ENCODE peak calls at places on chromosome 15, in five cellular contexts. One of them, this sample, is unnamed.

GRCh38 chr15:74306801-74307217 is 60.6 kb downstream of the CYP11A1 start:
- DNase-seq in suprapubic skin: no peak
- DNase-seq in uterus: no peak
- DNase-seq in sigmoid colon: no peak
- DNase-seq in spleen: no peak
- DNase-seq in this sample: no peak

GRCh38 chr15:29131336-29132109 is 138.1 kb downstream of the NSMCE3 start:
- DNase-seq in spleen: peak; percentile 52
- DNase-seq in suprapubic skin: no peak
- DNase-seq in uterus: no peak
- DNase-seq in sigmoid colon: peak; percentile 46
- DNase-seq in this sample: no peak

GRCh38 chr15:97903560-97904195 is 56.8 kb upstream of the ARRDC4 start:
- DNase-seq in spleen: no peak
- DNase-seq in sigmoid colon: no peak
- DNase-seq in uterus: no peak
- DNase-seq in suprapubic skin: no peak
- DNase-seq in this sample: no peak

GRCh38 chr15:94451461-94451860 is 220.1 kb downstream of the MCTP2 start:
- DNase-seq in spleen: no peak
- DNase-seq in uterus: no peak
- DNase-seq in sigmoid colon: no peak
- DNase-seq in suprapubic skin: no peak
- DNase-seq in this sample: no peak

GRCh38 chr15:94199725-94200124 is 31.6 kb upstream of the MCTP2 start:
- DNase-seq in sigmoid colon: no peak
- DNase-seq in uterus: no peak
- DNase-seq in spleen: no peak
- DNase-seq in suprapubic skin: no peak
- DNase-seq in this sample: no peak

GRCh38 chr15:25182736-25183445 is 228.1 kb downstream of the SNRPN start:
- DNase-seq in uterus: no peak
- DNase-seq in sigmoid colon: peak; percentile 40
- DNase-seq in suprapubic skin: peak; percentile 24
- DNase-seq in spleen: peak; percentile 50
- DNase-seq in this sample: no peak

GRCh38 chr15:91627473-91628309 is 225.8 kb upstream of the SLCO3A1 start:
- DNase-seq in uterus: no peak
- DNase-seq in spleen: no peak
- DNase-seq in sigmoid colon: peak; percentile 80
- DNase-seq in suprapubic skin: no peak
- DNase-seq in this sample: no peak

GRCh38 chr15:51864408-51865056 is 35.1 kb downstream of the TMOD3 start:
- DNase-seq in spleen: no peak
- DNase-seq in uterus: no peak
- DNase-seq in suprapubic skin: no peak
- DNase-seq in sigmoid colon: no peak
- DNase-seq in this sample: no peak

GRCh38 chr15:73915085-73915484 is 11.2 kb upstream of the LOXL1 start:
- DNase-seq in uterus: no peak
- DNase-seq in sigmoid colon: no peak
- DNase-seq in spleen: no peak
- DNase-seq in suprapubic skin: no peak
- DNase-seq in this sample: no peak

GRCh38 chr15:70024521-70024920 is 73.2 kb downstream of the TLE3 start:
- DNase-seq in spleen: peak; percentile 71
- DNase-seq in uterus: no peak
- DNase-seq in suprapubic skin: no peak
- DNase-seq in sigmoid colon: no peak
- DNase-seq in this sample: no peak

GRCh38 chr15:56325186-56325585 is 40.0 kb upstream of the TEX9 start:
- DNase-seq in suprapubic skin: no peak
- DNase-seq in sigmoid colon: no peak
- DNase-seq in spleen: no peak
- DNase-seq in uterus: no peak
- DNase-seq in this sample: no peak

GRCh38 chr15:74889882-74890768 is at the start of gene MPI:
- DNase-seq in spleen: peak; percentile 97
- DNase-seq in uterus: peak; percentile 81
- DNase-seq in sigmoid colon: peak; percentile 91
- DNase-seq in suprapubic skin: peak; percentile 93
- DNase-seq in this sample: no peak

GRCh38 chr15:38283010-38283409 is 30.4 kb downstream of the SPRED1 start:
- DNase-seq in uterus: no peak
- DNase-seq in sigmoid colon: no peak
- DNase-seq in spleen: no peak
- DNase-seq in suprapubic skin: no peak
- DNase-seq in this sample: no peak

GRCh38 chr15:80906159-80906775 is 83.4 kb downstream of the MESD start:
- DNase-seq in sigmoid colon: no peak
- DNase-seq in uterus: no peak
- DNase-seq in spleen: no peak
- DNase-seq in suprapubic skin: no peak
- DNase-seq in this sample: no peak

GRCh38 chr15:31399544-31400171 is 73.0 kb downstream of the KLF13 start:
- DNase-seq in uterus: no peak
- DNase-seq in sigmoid colon: peak; percentile 62
- DNase-seq in suprapubic skin: no peak
- DNase-seq in spleen: no peak
- DNase-seq in this sample: no peak

GRCh38 chr15:68630836-68631235 is 52.0 kb downstream of the CORO2B start:
- DNase-seq in spleen: peak; percentile 64
- DNase-seq in sigmoid colon: no peak
- DNase-seq in suprapubic skin: no peak
- DNase-seq in uterus: no peak
- DNase-seq in this sample: no peak

GRCh38 chr15:33448961-33449611 is 138.3 kb downstream of the RYR3 start:
- DNase-seq in suprapubic skin: no peak
- DNase-seq in uterus: no peak
- DNase-seq in sigmoid colon: no peak
- DNase-seq in spleen: no peak
- DNase-seq in this sample: no peak

GRCh38 chr15:83510001-83510400 is 62.9 kb downstream of the SH3GL3 start:
- DNase-seq in uterus: no peak
- DNase-seq in sigmoid colon: no peak
- DNase-seq in spleen: no peak
- DNase-seq in suprapubic skin: no peak
- DNase-seq in this sample: no peak

GRCh38 chr15:74635228-74635627 is 19.6 kb downstream of the CLK3 start:
- DNase-seq in suprapubic skin: no peak
- DNase-seq in uterus: peak; percentile 61
- DNase-seq in sigmoid colon: no peak
- DNase-seq in spleen: peak; percentile 90
- DNase-seq in this sample: no peak

GRCh38 chr15:63323798-63324651 is 46.6 kb downstream of the APH1B start:
- DNase-seq in suprapubic skin: no peak
- DNase-seq in uterus: no peak
- DNase-seq in spleen: no peak
- DNase-seq in sigmoid colon: no peak
- DNase-seq in this sample: no peak

GRCh38 chr15:92435145-92435544 is 41.5 kb downstream of the ST8SIA2 start:
- DNase-seq in spleen: no peak
- DNase-seq in suprapubic skin: no peak
- DNase-seq in sigmoid colon: no peak
- DNase-seq in uterus: no peak
- DNase-seq in this sample: no peak

GRCh38 chr15:90211440-90212168 is 10.5 kb downstream of the SEMA4B start:
- DNase-seq in suprapubic skin: no peak
- DNase-seq in spleen: peak; percentile 84
- DNase-seq in sigmoid colon: no peak
- DNase-seq in uterus: no peak
- DNase-seq in this sample: no peak

GRCh38 chr15:69653846-69654245 is 201.2 kb downstream of the RPLP1 start:
- DNase-seq in sigmoid colon: no peak
- DNase-seq in uterus: no peak
- DNase-seq in spleen: no peak
- DNase-seq in suprapubic skin: no peak
- DNase-seq in this sample: no peak

GRCh38 chr15:63063164-63063756 is 20.7 kb downstream of the TPM1 start:
- DNase-seq in sigmoid colon: no peak
- DNase-seq in uterus: no peak
- DNase-seq in suprapubic skin: no peak
- DNase-seq in spleen: no peak
- DNase-seq in this sample: no peak

GRCh38 chr15:65368300-65368617 is 9.5 kb downstream of the IGDCC3 start:
- DNase-seq in sigmoid colon: no peak
- DNase-seq in uterus: no peak
- DNase-seq in suprapubic skin: no peak
- DNase-seq in spleen: peak; percentile 56
- DNase-seq in this sample: no peak

GRCh38 chr15:73388256-73388781 is 19.6 kb upstream of the HCN4 start:
- DNase-seq in uterus: no peak
- DNase-seq in sigmoid colon: no peak
- DNase-seq in suprapubic skin: no peak
- DNase-seq in spleen: no peak
- DNase-seq in this sample: no peak

GRCh38 chr15:68567345-68567744 is 11.4 kb upstream of the CORO2B start:
- DNase-seq in uterus: no peak
- DNase-seq in spleen: peak; percentile 23
- DNase-seq in suprapubic skin: no peak
- DNase-seq in sigmoid colon: no peak
- DNase-seq in this sample: no peak

GRCh38 chr15:87500240-87500639 is 756.3 kb downstream of the NTRK3 start:
- DNase-seq in sigmoid colon: no peak
- DNase-seq in suprapubic skin: no peak
- DNase-seq in spleen: no peak
- DNase-seq in uterus: no peak
- DNase-seq in this sample: no peak

GRCh38 chr15:75178171-75178937 is 23.3 kb upstream of the C15orf39 start:
- DNase-seq in uterus: peak; percentile 63
- DNase-seq in suprapubic skin: no peak
- DNase-seq in spleen: peak; percentile 85
- DNase-seq in sigmoid colon: peak; percentile 83
- DNase-seq in this sample: no peak

GRCh38 chr15:80986487-80986886 is 3.1 kb downstream of the MESD start:
- DNase-seq in spleen: no peak
- DNase-seq in uterus: no peak
- DNase-seq in sigmoid colon: no peak
- DNase-seq in suprapubic skin: no peak
- DNase-seq in this sample: no peak

GRCh38 chr15:81309647-81310460 is 14.1 kb downstream of the STARD5 start:
- DNase-seq in suprapubic skin: no peak
- DNase-seq in uterus: no peak
- DNase-seq in sigmoid colon: no peak
- DNase-seq in spleen: no peak
- DNase-seq in this sample: no peak

GRCh38 chr15:23446215-23447106 is 582 bp downstream of the GOLGA6L2 start:
- DNase-seq in spleen: no peak
- DNase-seq in suprapubic skin: no peak
- DNase-seq in uterus: no peak
- DNase-seq in sigmoid colon: no peak
- DNase-seq in this sample: no peak

GRCh38 chr15:58247803-58248503 is 109.8 kb downstream of the AQP9 start:
- DNase-seq in spleen: no peak
- DNase-seq in suprapubic skin: peak; percentile 82
- DNase-seq in sigmoid colon: no peak
- DNase-seq in uterus: no peak
- DNase-seq in this sample: no peak

GRCh38 chr15:97684249-97684648 is 276.3 kb upstream of the ARRDC4 start:
- DNase-seq in uterus: no peak
- DNase-seq in sigmoid colon: no peak
- DNase-seq in spleen: no peak
- DNase-seq in suprapubic skin: no peak
- DNase-seq in this sample: no peak

GRCh38 chr15:95448531-95449210 is 881.8 kb upstream of the NR2F2 start:
- DNase-seq in uterus: no peak
- DNase-seq in suprapubic skin: no peak
- DNase-seq in sigmoid colon: no peak
- DNase-seq in spleen: no peak
- DNase-seq in this sample: no peak

GRCh38 chr15:68316061-68316804 is 38.7 kb downstream of the FEM1B start:
- DNase-seq in sigmoid colon: peak; percentile 58
- DNase-seq in uterus: peak; percentile 35
- DNase-seq in spleen: peak; percentile 50
- DNase-seq in suprapubic skin: peak; percentile 68
- DNase-seq in this sample: no peak

GRCh38 chr15:61633951-61634350 is 404.8 kb upstream of the RORA start:
- DNase-seq in spleen: no peak
- DNase-seq in uterus: no peak
- DNase-seq in sigmoid colon: no peak
- DNase-seq in suprapubic skin: no peak
- DNase-seq in this sample: no peak
- TF ChIP-seq POLR2A in spleen: no peak
- TF ChIP-seq POLR2A in uterus: no peak
- TF ChIP-seq POLR2A in sigmoid colon: no peak
- TF ChIP-seq POLR2A in suprapubic skin: no peak
- TF ChIP-seq POLR2A in this sample: no peak

GRCh38 chr15:100687532-100688215 is 85.3 kb downstream of the ASB7 start:
- DNase-seq in suprapubic skin: no peak
- DNase-seq in spleen: no peak
- DNase-seq in uterus: peak; percentile 66
- DNase-seq in sigmoid colon: peak; percentile 76
- DNase-seq in this sample: no peak
- H3K4me3 ChIP-seq in suprapubic skin: no peak overlapping the region
- H3K4me3 ChIP-seq in spleen: no peak overlapping the region
- H3K4me3 ChIP-seq in uterus: no peak overlapping the region
- H3K4me3 ChIP-seq in sigmoid colon: no peak overlapping the region
- H3K4me3 ChIP-seq in this sample: no peak overlapping the region

GRCh38 chr15:78010112-78010511 is 67.4 kb downstream of the TBC1D2B start:
- DNase-seq in suprapubic skin: no peak
- DNase-seq in spleen: no peak
- DNase-seq in uterus: no peak
- DNase-seq in sigmoid colon: no peak
- DNase-seq in this sample: no peak
- TF ChIP-seq POLR2A in suprapubic skin: no peak
- TF ChIP-seq POLR2A in spleen: no peak
- TF ChIP-seq POLR2A in uterus: no peak
- TF ChIP-seq POLR2A in sigmoid colon: no peak
- TF ChIP-seq POLR2A in this sample: no peak

DNA sequence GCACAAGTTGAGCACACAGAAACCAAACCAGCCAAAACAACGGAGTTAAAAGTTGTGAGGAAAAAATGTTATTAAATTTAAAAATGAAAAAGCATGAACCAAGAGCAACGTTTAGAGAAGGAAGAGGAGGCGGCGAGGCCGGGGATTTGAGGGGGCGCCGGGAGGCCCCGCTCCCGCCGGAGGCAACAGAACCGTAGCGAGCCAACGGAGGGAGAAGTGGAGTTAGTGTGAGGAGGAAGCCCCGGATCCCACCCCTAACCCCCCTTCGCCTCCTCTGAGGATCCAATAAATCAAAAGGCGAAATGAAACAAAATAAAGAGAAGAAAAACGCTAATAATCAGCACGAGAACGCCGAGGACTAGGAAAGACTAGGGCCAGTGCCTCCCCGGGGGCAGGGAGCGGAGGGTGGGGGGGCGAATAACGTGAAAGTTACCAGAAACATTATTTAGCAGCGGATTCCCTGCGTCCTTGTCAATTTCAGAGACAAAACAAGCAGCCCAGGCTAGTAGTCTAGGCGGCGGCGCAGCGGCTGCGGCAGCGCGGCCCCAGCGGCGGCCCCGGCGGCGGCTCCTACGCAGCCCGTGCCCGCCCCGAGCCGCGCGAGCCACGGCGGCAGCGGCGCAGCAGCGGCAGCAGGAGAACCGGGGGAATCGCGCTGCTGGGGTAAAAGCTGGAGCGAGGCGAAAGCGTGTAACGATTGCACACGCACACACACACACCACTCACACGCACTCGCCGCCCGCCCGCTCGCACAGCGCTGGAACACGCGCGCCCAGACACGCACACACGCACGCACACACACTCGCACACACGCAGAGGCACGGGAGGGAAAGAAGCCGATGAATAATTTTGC is 1.7 kb downstream of the MEIS2 start:
- DNase-seq in spleen: peak; percentile 73
- DNase-seq in suprapubic skin: no peak
- DNase-seq in uterus: peak; percentile 44
- DNase-seq in sigmoid colon: peak; percentile 76
- DNase-seq in this sample: no peak
- H3K4me3 ChIP-seq in spleen: peak overlapping the region; percentile 81
- H3K4me3 ChIP-seq in suprapubic skin: peak overlapping the region; percentile 76
- H3K4me3 ChIP-seq in uterus: peak overlapping the region; percentile 92
- H3K4me3 ChIP-seq in sigmoid colon: peak overlapping the region; percentile 83
- H3K4me3 ChIP-seq in this sample: peak overlapping the region; percentile 73

This sample was measured in esophagus squamous epithelium.